ENCODE peak calls at places on chromosomes 12 and 14, in nine cellular contexts. X is OCI-LY7; A is effector memory CD8-positive, alpha-beta T cell; Z is stimulated activated CD8-positive, alpha-beta memory T cell treated with anti-CD3 and anti-CD28 coated beads, Interleukin-15, amount 100 ng/mL, for 48 hours; Y is NT2/D1; V is GM23338; D is CD8-positive, alpha-beta memory T cell; K is mesenteric fat pad; C is activated CD4-positive, alpha-beta T cell treated with anti-CD3 and anti-CD28 coated beads, Interleukin-2, amount 10 ng/mL, durations not matched to agents 7 days and 5 days. S is an unnamed sample.

GRCh38 chr14:99333841-99334240 is 61.8 kb upstream of the BCL11B start:
- DNase-seq in V (no peak), K (no peak), C (no peak), A (no peak), Y (no peak), X (no peak), Z (no peak), D (no peak), S (no peak)

GRCh38 chr12:122023339-122024131 is 1.9 kb downstream of the BCL7A start:
- DNase-seq in A (no peak), K (no peak), D (no peak), V (peak), X (peak), Y (no peak), C (no peak), Z (no peak), S (no peak)

GRCh38 chr14:50452979-50453705 is 56.5 kb upstream of the CDKL1 start:
- DNase-seq in C (no peak), K (no peak), X (no peak), V (no peak), D (no peak), Z (no peak), A (no peak), Y (no peak), S (no peak)

GRCh38 chr12:72485017-72485701 is 213.0 kb downstream of the TRHDE start:
- DNase-seq in A (no peak), V (no peak), Z (no peak), Y (no peak), X (no peak), C (no peak), K (no peak), D (no peak), S (no peak)

GRCh38 chr14:54695196-54695595 is 128.3 kb downstream of the SAMD4A start:
- DNase-seq in Z (no peak), C (no peak), K (no peak), X (no peak), V (no peak), Y (no peak), A (no peak), D (no peak), S (no peak)

GRCh38 chr14:76011959-76012802 is 26.6 kb downstream of the IFT43 start:
- DNase-seq in D (no peak), Z (no peak), K (no peak), X (no peak), C (no peak), V (peak), A (no peak), Y (peak), S (no peak)

GRCh38 chr12:27780612-27781408 is 774 bp upstream of the MANSC4 start:
- DNase-seq in Z (no peak), C (peak), X (peak), Y (peak), V (peak), D (peak), A (no peak), K (no peak), S (no peak)

GRCh38 chr14:50937325-50937724 is 7.0 kb downstream of the PYGL start:
- DNase-seq in Y (no peak), D (no peak), C (no peak), X (no peak), A (no peak), Z (no peak), V (no peak), K (no peak), S (no peak)

GRCh38 chr14:56666716-56667115 is 87.1 kb downstream of the TMEM260 start:
- DNase-seq in C (no peak), Y (no peak), V (no peak), K (no peak), D (no peak), X (no peak), Z (no peak), A (no peak), S (no peak)

GRCh38 chr14:64654072-64654899 is 49.9 kb upstream of the PLEKHG3 start:
- DNase-seq in K (no peak), Z (no peak), X (no peak), C (no peak), D (no peak), Y (no peak), V (no peak), A (no peak), S (no peak)

GRCh38 chr14:83779266-83779665 is 1750.7 kb upstream of the FLRT2 start:
- DNase-seq in A (no peak), Y (no peak), X (no peak), Z (no peak), K (no peak), V (no peak), C (no peak), D (no peak), S (no peak)

GRCh38 chr12:117097159-117097558 is 2.1 kb downstream of the TESC start:
- DNase-seq in V (no peak), X (no peak), C (no peak), K (no peak), D (no peak), A (no peak), Y (no peak), Z (no peak), S (no peak)

GRCh38 chr12:62776997-62777396 is 158.0 kb downstream of the PPM1H start:
- DNase-seq in X (no peak), C (no peak), K (no peak), Y (no peak), A (no peak), V (no peak), Z (no peak), D (no peak), S (no peak)

GRCh38 chr12:30905483-30906009 is 21.0 kb upstream of the TSPAN11 start:
- DNase-seq in Y (no peak), Z (no peak), A (no peak), V (peak), C (no peak), X (no peak), K (no peak), D (no peak), S (no peak)

GRCh38 chr14:105849933-105850626 is 323.7 kb downstream of the TMEM121 start:
- DNase-seq in V (no peak), K (no peak), C (no peak), A (no peak), X (peak), Z (no peak), Y (no peak), D (no peak), S (no peak)

GRCh38 chr12:14256139-14256538 is 109.3 kb upstream of the ATF7IP start:
- DNase-seq in Y (no peak), C (peak), D (peak), K (no peak), A (peak), X (no peak), V (no peak), Z (peak), S (no peak)

GRCh38 chr14:34676516-34677211 is 37.7 kb downstream of the CFL2 start:
- DNase-seq in C (no peak), K (no peak), A (no peak), X (no peak), Y (no peak), Z (no peak), D (no peak), V (no peak), S (no peak)

S was measured in tibial nerve.